ENCODE peak calls at places on chromosome 20, in seven cellular contexts. One of them, this sample, is unnamed.

GRCh38 chr20:23143098-23143497 is 57.0 kb upstream of the CD93 start:
- DNase-seq in stimulated activated CD4-positive, alpha-beta T cell treated with anti-CD3 and anti-CD28 coated beads, TNF-alpha, amount 100 ng/mL, for 48 hours: no peak
- DNase-seq in GM13976: no peak
- DNase-seq in GM12864: no peak
- DNase-seq in Panc1: peak
- DNase-seq in fibroblast of the aortic adventitia: peak
- DNase-seq in RCC 7860: peak
- DNase-seq in this sample: peak

GRCh38 chr20:23655551-23656211 is 17.9 kb upstream of the CST3 start:
- DNase-seq in stimulated activated CD4-positive, alpha-beta T cell treated with anti-CD3 and anti-CD28 coated beads, TNF-alpha, amount 100 ng/mL, for 48 hours: no peak
- DNase-seq in GM13976: no peak
- DNase-seq in GM12864: no peak
- DNase-seq in Panc1: no peak
- DNase-seq in fibroblast of the aortic adventitia: peak
- DNase-seq in RCC 7860: no peak
- DNase-seq in this sample: no peak

GRCh38 chr20:38043512-38044300 is 10.2 kb downstream of the RPRD1B start:
- DNase-seq in stimulated activated CD4-positive, alpha-beta T cell treated with anti-CD3 and anti-CD28 coated beads, TNF-alpha, amount 100 ng/mL, for 48 hours: no peak
- DNase-seq in GM13976: no peak
- DNase-seq in GM12864: no peak
- DNase-seq in Panc1: peak
- DNase-seq in fibroblast of the aortic adventitia: peak
- DNase-seq in RCC 7860: peak
- DNase-seq in this sample: no peak

GRCh38 chr20:51700809-51701285 is 67.3 kb downstream of the ATP9A start:
- DNase-seq in stimulated activated CD4-positive, alpha-beta T cell treated with anti-CD3 and anti-CD28 coated beads, TNF-alpha, amount 100 ng/mL, for 48 hours: no peak
- DNase-seq in GM13976: peak
- DNase-seq in GM12864: no peak
- DNase-seq in Panc1: no peak
- DNase-seq in fibroblast of the aortic adventitia: peak
- DNase-seq in RCC 7860: peak
- DNase-seq in this sample: peak

GRCh38 chr20:35433337-35433736 is 4.7 kb downstream of the GDF5 start:
- DNase-seq in stimulated activated CD4-positive, alpha-beta T cell treated with anti-CD3 and anti-CD28 coated beads, TNF-alpha, amount 100 ng/mL, for 48 hours: no peak
- DNase-seq in GM13976: no peak
- DNase-seq in GM12864: no peak
- DNase-seq in Panc1: no peak
- DNase-seq in fibroblast of the aortic adventitia: no peak
- DNase-seq in RCC 7860: no peak
- DNase-seq in this sample: no peak

GRCh38 chr20:59808729-59809381 is 124.6 kb downstream of the SYCP2 start:
- DNase-seq in stimulated activated CD4-positive, alpha-beta T cell treated with anti-CD3 and anti-CD28 coated beads, TNF-alpha, amount 100 ng/mL, for 48 hours: no peak
- DNase-seq in GM13976: peak
- DNase-seq in GM12864: no peak
- DNase-seq in Panc1: no peak
- DNase-seq in fibroblast of the aortic adventitia: no peak
- DNase-seq in RCC 7860: no peak
- DNase-seq in this sample: no peak

GRCh38 chr20:48015943-48016723 is 230.9 kb upstream of the SULF2 start:
- DNase-seq in stimulated activated CD4-positive, alpha-beta T cell treated with anti-CD3 and anti-CD28 coated beads, TNF-alpha, amount 100 ng/mL, for 48 hours: no peak
- DNase-seq in GM13976: no peak
- DNase-seq in GM12864: no peak
- DNase-seq in Panc1: no peak
- DNase-seq in fibroblast of the aortic adventitia: peak
- DNase-seq in RCC 7860: no peak
- DNase-seq in this sample: no peak

GRCh38 chr20:4592316-4593148 is 129.2 kb upstream of the PRND start:
- DNase-seq in stimulated activated CD4-positive, alpha-beta T cell treated with anti-CD3 and anti-CD28 coated beads, TNF-alpha, amount 100 ng/mL, for 48 hours: peak
- DNase-seq in GM13976: peak
- DNase-seq in GM12864: no peak
- DNase-seq in Panc1: no peak
- DNase-seq in fibroblast of the aortic adventitia: peak
- DNase-seq in RCC 7860: no peak
- DNase-seq in this sample: peak

GRCh38 chr20:52829111-52829510 is 143.0 kb upstream of the TSHZ2 start:
- DNase-seq in stimulated activated CD4-positive, alpha-beta T cell treated with anti-CD3 and anti-CD28 coated beads, TNF-alpha, amount 100 ng/mL, for 48 hours: no peak
- DNase-seq in GM13976: no peak
- DNase-seq in GM12864: no peak
- DNase-seq in Panc1: no peak
- DNase-seq in fibroblast of the aortic adventitia: no peak
- DNase-seq in RCC 7860: no peak
- DNase-seq in this sample: no peak

GRCh38 chr20:46828471-46828870 is 66.2 kb upstream of the EYA2 start:
- DNase-seq in stimulated activated CD4-positive, alpha-beta T cell treated with anti-CD3 and anti-CD28 coated beads, TNF-alpha, amount 100 ng/mL, for 48 hours: no peak
- DNase-seq in GM13976: no peak
- DNase-seq in GM12864: no peak
- DNase-seq in Panc1: no peak
- DNase-seq in fibroblast of the aortic adventitia: peak
- DNase-seq in RCC 7860: peak
- DNase-seq in this sample: no peak

GRCh38 chr20:2001119-2001518 is 7.3 kb upstream of the PDYN start:
- DNase-seq in stimulated activated CD4-positive, alpha-beta T cell treated with anti-CD3 and anti-CD28 coated beads, TNF-alpha, amount 100 ng/mL, for 48 hours: no peak
- DNase-seq in GM13976: no peak
- DNase-seq in GM12864: no peak
- DNase-seq in Panc1: no peak
- DNase-seq in fibroblast of the aortic adventitia: no peak
- DNase-seq in RCC 7860: no peak
- DNase-seq in this sample: no peak

GRCh38 chr20:61733891-61734732 is 331.6 kb downstream of the TAF4 start:
- DNase-seq in stimulated activated CD4-positive, alpha-beta T cell treated with anti-CD3 and anti-CD28 coated beads, TNF-alpha, amount 100 ng/mL, for 48 hours: no peak
- DNase-seq in GM13976: no peak
- DNase-seq in GM12864: no peak
- DNase-seq in Panc1: no peak
- DNase-seq in fibroblast of the aortic adventitia: no peak
- DNase-seq in RCC 7860: no peak
- DNase-seq in this sample: no peak

GRCh38 chr20:12597491-12597890 is 411.3 kb upstream of the SPTLC3 start:
- DNase-seq in stimulated activated CD4-positive, alpha-beta T cell treated with anti-CD3 and anti-CD28 coated beads, TNF-alpha, amount 100 ng/mL, for 48 hours: no peak
- DNase-seq in GM13976: no peak
- DNase-seq in GM12864: no peak
- DNase-seq in Panc1: no peak
- DNase-seq in fibroblast of the aortic adventitia: no peak
- DNase-seq in RCC 7860: no peak
- DNase-seq in this sample: no peak

GRCh38 chr20:47233333-47234188 is 122.9 kb downstream of the ZMYND8 start:
- DNase-seq in stimulated activated CD4-positive, alpha-beta T cell treated with anti-CD3 and anti-CD28 coated beads, TNF-alpha, amount 100 ng/mL, for 48 hours: no peak
- DNase-seq in GM13976: no peak
- DNase-seq in GM12864: no peak
- DNase-seq in Panc1: no peak
- DNase-seq in fibroblast of the aortic adventitia: peak
- DNase-seq in RCC 7860: no peak
- DNase-seq in this sample: no peak

GRCh38 chr20:14879839-14880238 is 542.4 kb upstream of the FLRT3 start:
- DNase-seq in stimulated activated CD4-positive, alpha-beta T cell treated with anti-CD3 and anti-CD28 coated beads, TNF-alpha, amount 100 ng/mL, for 48 hours: no peak
- DNase-seq in GM13976: no peak
- DNase-seq in GM12864: no peak
- DNase-seq in Panc1: no peak
- DNase-seq in fibroblast of the aortic adventitia: peak
- DNase-seq in RCC 7860: no peak
- DNase-seq in this sample: no peak

GRCh38 chr20:31953749-31954148 is 1.9 kb upstream of the PDRG1 start:
- DNase-seq in stimulated activated CD4-positive, alpha-beta T cell treated with anti-CD3 and anti-CD28 coated beads, TNF-alpha, amount 100 ng/mL, for 48 hours: no peak
- DNase-seq in GM13976: no peak
- DNase-seq in GM12864: no peak
- DNase-seq in Panc1: no peak
- DNase-seq in fibroblast of the aortic adventitia: no peak
- DNase-seq in RCC 7860: no peak
- DNase-seq in this sample: no peak

GRCh38 chr20:62771396-62772102 is 24.7 kb upstream of the MRGBP start:
- DNase-seq in stimulated activated CD4-positive, alpha-beta T cell treated with anti-CD3 and anti-CD28 coated beads, TNF-alpha, amount 100 ng/mL, for 48 hours: no peak
- DNase-seq in GM13976: no peak
- DNase-seq in GM12864: no peak
- DNase-seq in Panc1: no peak
- DNase-seq in fibroblast of the aortic adventitia: no peak
- DNase-seq in RCC 7860: no peak
- DNase-seq in this sample: no peak

This sample was measured in K562.